ENCODE peak calls at places on chromosomes 16 and 17, in four cellular contexts. M is aorta, Y is germinal center, E is nephron progenitor cell. T is an unnamed sample.

GRCh38 chr16:54240180-54241125 is 46.1 kb downstream of the IRX3 start:
- DNase-seq in M (no peak), Y (no peak), E (no peak), T (no peak)

GRCh38 chr16:19559242-19559910 is 3.9 kb downstream of the VPS35L start:
- DNase-seq in M (no peak), Y (peak; percentile 35), E (peak; percentile 10), T (peak; percentile 85)

GRCh38 chr16:51151951-51152663 is 1.0 kb upstream of the SALL1 start:
- DNase-seq in M (no peak), Y (no peak), E (peak; percentile 93), T (peak; percentile 88)

GRCh38 chr17:38947189-38947588 is 20.0 kb downstream of the FBXO47 start:
- DNase-seq in M (no peak), Y (no peak), E (no peak), T (no peak)

GRCh38 chr17:40538019-40538935 is 27.0 kb downstream of the CCR7 start:
- DNase-seq in M (peak; percentile 78), Y (no peak), E (no peak), T (no peak)

GRCh38 chr16:58428621-58429557 is 36.6 kb downstream of the GINS3 start:
- DNase-seq in M (no peak), Y (no peak), E (no peak), T (no peak)

GRCh38 chr17:77214743-77215142 is 74.0 kb downstream of the SEC14L1 start:
- DNase-seq in M (no peak), Y (no peak), E (peak; percentile 40), T (peak; percentile 79)

GRCh38 chr17:8720596-8720995 is 24.0 kb downstream of the CCDC42 start:
- DNase-seq in M (no peak), Y (no peak), E (no peak), T (no peak)

GRCh38 chr16:19837331-19837943 is 47.2 kb downstream of the GPRC5B start:
- DNase-seq in M (no peak), Y (no peak), E (no peak), T (no peak)

GRCh38 chr17:80791758-80792284 is 199.8 kb upstream of the CHMP6 start:
- DNase-seq in M (peak; percentile 79), Y (no peak), E (no peak), T (no peak)

GRCh38 chr16:83533193-83533592 is 274.6 kb upstream of the HSBP1 start:
- DNase-seq in M (no peak), Y (no peak), E (no peak), T (no peak)

GRCh38 chr17:8887834-8888703 is 20.6 kb upstream of the PIK3R6 start:
- DNase-seq in M (no peak), Y (no peak), E (peak; percentile 79), T (peak; percentile 88)

GRCh38 chr17:3770471-3770870 is 30.5 kb downstream of the ITGAE start:
- DNase-seq in M (peak; percentile 52), Y (peak; percentile 35), E (no peak), T (no peak)

GRCh38 chr17:12522743-12523181 is 142.9 kb upstream of the MYOCD start:
- DNase-seq in M (peak; percentile 47), Y (no peak), E (peak; percentile 14), T (peak; percentile 15)

GRCh38 chr16:21646721-21647561 is 5.5 kb downstream of the IGSF6 start:
- DNase-seq in M (no peak), Y (peak; percentile 66), E (no peak), T (no peak)

GRCh38 chr16:14202697-14203096 is 131.6 kb downstream of the MRTFB start:
- DNase-seq in M (no peak), Y (no peak), E (no peak), T (peak; percentile 57)

GRCh38 chr16:16908058-16908457 is 529.1 kb downstream of the NPIPA7 start:
- DNase-seq in M (no peak), Y (no peak), E (no peak), T (no peak)

GRCh38 chr17:27245230-27245696 is 48.7 kb upstream of the WSB1 start:
- DNase-seq in M (peak; percentile 94), Y (peak; percentile 75), E (peak; percentile 59), T (peak; percentile 90)

GRCh38 chr17:36892112-36892838 is 45.0 kb upstream of the LHX1 start:
- DNase-seq in M (no peak), Y (no peak), E (no peak), T (no peak)

GRCh38 chr16:72224260-72224768 is 52.4 kb upstream of the PMFBP1 start:
- DNase-seq in M (no peak), Y (no peak), E (no peak), T (no peak)

GRCh38 chr17:48594412-48595106 is 980 bp upstream of the HOXB5 start:
- DNase-seq in M (no peak), Y (no peak), E (no peak), T (no peak)